ENCODE peak calls at places on chromosomes 3 and 15, in four cellular contexts. One of them, this sample, is unnamed.

GRCh38 chr15:70936326-70936725 is 43.7 kb downstream of the LRRC49 start:
- DNase-seq in fibroblast of pulmonary artery: peak
- DNase-seq in smooth muscle cell of the brain vasculature: no peak
- DNase-seq in NAMALWA: no peak
- DNase-seq in this sample: no peak

GRCh38 chr3:73192036-73192738 is 130.7 kb downstream of the EBLN2 start:
- DNase-seq in fibroblast of pulmonary artery: no peak
- DNase-seq in smooth muscle cell of the brain vasculature: no peak
- DNase-seq in NAMALWA: peak
- DNase-seq in this sample: no peak

GRCh38 chr3:102024270-102024904 is 175.1 kb downstream of the NFKBIZ start:
- DNase-seq in fibroblast of pulmonary artery: no peak
- DNase-seq in smooth muscle cell of the brain vasculature: no peak
- DNase-seq in NAMALWA: no peak
- DNase-seq in this sample: no peak

GRCh38 chr3:69819283-69819682 is 80.0 kb downstream of the MITF start:
- DNase-seq in fibroblast of pulmonary artery: no peak
- DNase-seq in smooth muscle cell of the brain vasculature: no peak
- DNase-seq in NAMALWA: no peak
- DNase-seq in this sample: no peak

GRCh38 chr15:55279746-55280351 is 9.8 kb downstream of the RAB27A start:
- DNase-seq in fibroblast of pulmonary artery: peak
- DNase-seq in smooth muscle cell of the brain vasculature: peak
- DNase-seq in NAMALWA: no peak
- DNase-seq in this sample: no peak

GRCh38 chr3:154177406-154177805 is 56.2 kb downstream of the ARHGEF26 start:
- DNase-seq in fibroblast of pulmonary artery: no peak
- DNase-seq in smooth muscle cell of the brain vasculature: no peak
- DNase-seq in NAMALWA: no peak
- DNase-seq in this sample: no peak

GRCh38 chr3:179321585-179322322 is 1.1 kb upstream of the ZNF639 start:
- DNase-seq in fibroblast of pulmonary artery: peak
- DNase-seq in smooth muscle cell of the brain vasculature: peak
- DNase-seq in NAMALWA: peak
- DNase-seq in this sample: no peak

GRCh38 chr15:96112018-96112417 is 218.5 kb upstream of the NR2F2 start:
- DNase-seq in fibroblast of pulmonary artery: no peak
- DNase-seq in smooth muscle cell of the brain vasculature: no peak
- DNase-seq in NAMALWA: no peak
- DNase-seq in this sample: no peak

GRCh38 chr15:72358532-72359180 is 17.2 kb downstream of the HEXA start:
- DNase-seq in fibroblast of pulmonary artery: peak
- DNase-seq in smooth muscle cell of the brain vasculature: no peak
- DNase-seq in NAMALWA: no peak
- DNase-seq in this sample: peak

GRCh38 chr15:41949400-41950126 is 22.8 kb downstream of the EHD4 start:
- DNase-seq in fibroblast of pulmonary artery: no peak
- DNase-seq in smooth muscle cell of the brain vasculature: no peak
- DNase-seq in NAMALWA: no peak
- DNase-seq in this sample: no peak

GRCh38 chr3:57118279-57118678 is 46.9 kb downstream of the IL17RD start:
- DNase-seq in fibroblast of pulmonary artery: no peak
- DNase-seq in smooth muscle cell of the brain vasculature: no peak
- DNase-seq in NAMALWA: no peak
- DNase-seq in this sample: no peak